ENCODE peak calls at places on chromosome 12, in four cellular contexts. R is HepG2, O is K562, P is GM12878. J is an unnamed sample.

GRCh38 chr12:109863961-109864712 is 16.2 kb downstream of the GLTP start:
- DNase-seq in R (peak), O (no peak), P (no peak), J (no peak)

GRCh38 chr12:118428643-118429042 is 52.3 kb downstream of the SUDS3 start:
- DNase-seq in R (no peak), O (no peak), P (no peak), J (no peak)

GRCh38 chr12:103739546-103739945 is 101.5 kb downstream of the NT5DC3 start:
- DNase-seq in R (no peak), O (no peak), P (no peak), J (no peak)

GRCh38 chr12:28130625-28131598 is 59.3 kb upstream of the CCDC91 start:
- DNase-seq in R (peak), O (peak), P (no peak), J (no peak)

GRCh38 chr12:54593135-54593534 is 4.7 kb upstream of the PPP1R1A start:
- DNase-seq in R (no peak), O (no peak), P (no peak), J (no peak)

GRCh38 chr12:120892265-120892664 is 11.9 kb downstream of the SPPL3 start:
- DNase-seq in R (no peak), O (no peak), P (no peak), J (no peak)

GRCh38 chr12:25458047-25458552 is 95.0 kb downstream of the LMNTD1 start:
- DNase-seq in R (peak), O (no peak), P (no peak), J (no peak)

GRCh38 chr12:16586350-16587109 is 19.4 kb downstream of the LMO3 start:
- DNase-seq in R (no peak), O (no peak), P (no peak), J (no peak)

GRCh38 chr12:104664368-104664767 is 207.6 kb downstream of the CHST11 start:
- DNase-seq in R (no peak), O (no peak), P (no peak), J (no peak)

GRCh38 chr12:48175613-48176416 is 7.6 kb upstream of the CCDC184 start:
- DNase-seq in R (no peak), O (no peak), P (no peak), J (no peak)

GRCh38 chr12:19530631-19531020 is 91.3 kb downstream of the AEBP2 start:
- DNase-seq in R (no peak), O (no peak), P (no peak), J (no peak)

GRCh38 chr12:96054262-96054645 is 18.9 kb upstream of the LTA4H start:
- DNase-seq in R (no peak), O (no peak), P (no peak), J (no peak)

GRCh38 chr12:64147860-64148259 is 74.2 kb downstream of the KICS2 start:
- DNase-seq in R (no peak), O (no peak), P (no peak), J (no peak)

GRCh38 chr12:116116650-116117424 is 160.7 kb downstream of the MED13L start:
- DNase-seq in R (no peak), O (no peak), P (no peak), J (no peak)

GRCh38 chr12:92074889-92075288 is 70.8 kb downstream of the BTG1 start:
- DNase-seq in R (no peak), O (no peak), P (no peak), J (no peak)

GRCh38 chr12:76346798-76347420 is 1.3 kb downstream of the BBS10 start:
- DNase-seq in R (peak), O (peak), P (peak), J (no peak)

GRCh38 chr12:57088442-57089258 is at the start of gene NAB2:
- DNase-seq in R (peak), O (peak), P (peak), J (no peak)

GRCh38 chr12:89245090-89245489 is 107.2 kb downstream of the DUSP6 start:
- DNase-seq in R (no peak), O (no peak), P (no peak), J (no peak)

GRCh38 chr12:27548301-27549199 is 24.5 kb downstream of the PPFIBP1 start:
- DNase-seq in R (peak), O (no peak), P (no peak), J (no peak)

GRCh38 chr12:15978431-15978950 is 67.4 kb downstream of the DERA start:
- DNase-seq in R (no peak), O (no peak), P (no peak), J (no peak)

GRCh38 chr12:49777800-49778748 is 36.7 kb downstream of the TMBIM6 start:
- DNase-seq in R (peak), O (peak), P (no peak), J (peak)

GRCh38 chr12:124588689-124589318 is 21.4 kb upstream of the NCOR2 start:
- DNase-seq in R (no peak), O (no peak), P (no peak), J (no peak)

GRCh38 chr12:124583854-124584253 is 16.4 kb upstream of the NCOR2 start:
- DNase-seq in R (peak), O (peak), P (no peak), J (no peak)

GRCh38 chr12:124590447-124590846 is 23.0 kb upstream of the NCOR2 start:
- DNase-seq in R (no peak), O (no peak), P (no peak), J (no peak)

GRCh38 chr12:124588018-124588634 is 20.7 kb upstream of the NCOR2 start:
- DNase-seq in R (no peak), O (no peak), P (no peak), J (no peak)

GRCh38 chr12:124586756-124587155 is 19.3 kb upstream of the NCOR2 start:
- DNase-seq in R (no peak), O (no peak), P (no peak), J (no peak)
- TF ChIP-seq BRCA1 in R (no peak), O (no peak), P (no peak), J (no peak)

GRCh38 chr12:2049604-2050540 is 2.9 kb upstream of the CACNA1C start:
- DNase-seq in R (peak), O (no peak), P (no peak), J (no peak)

GRCh38 chr12:2054091-2055018 is 1.6 kb downstream of the CACNA1C start:
- DNase-seq in R (no peak), O (no peak), P (no peak), J (no peak)

GRCh38 chr12:2051700-2052625 is 824 bp upstream of the CACNA1C start:
- DNase-seq in R (no peak), O (no peak), P (no peak), J (no peak)

GRCh38 chr12:2053675-2054070 is 886 bp downstream of the CACNA1C start:
- DNase-seq in R (no peak), O (no peak), P (no peak), J (no peak)

DNA sequence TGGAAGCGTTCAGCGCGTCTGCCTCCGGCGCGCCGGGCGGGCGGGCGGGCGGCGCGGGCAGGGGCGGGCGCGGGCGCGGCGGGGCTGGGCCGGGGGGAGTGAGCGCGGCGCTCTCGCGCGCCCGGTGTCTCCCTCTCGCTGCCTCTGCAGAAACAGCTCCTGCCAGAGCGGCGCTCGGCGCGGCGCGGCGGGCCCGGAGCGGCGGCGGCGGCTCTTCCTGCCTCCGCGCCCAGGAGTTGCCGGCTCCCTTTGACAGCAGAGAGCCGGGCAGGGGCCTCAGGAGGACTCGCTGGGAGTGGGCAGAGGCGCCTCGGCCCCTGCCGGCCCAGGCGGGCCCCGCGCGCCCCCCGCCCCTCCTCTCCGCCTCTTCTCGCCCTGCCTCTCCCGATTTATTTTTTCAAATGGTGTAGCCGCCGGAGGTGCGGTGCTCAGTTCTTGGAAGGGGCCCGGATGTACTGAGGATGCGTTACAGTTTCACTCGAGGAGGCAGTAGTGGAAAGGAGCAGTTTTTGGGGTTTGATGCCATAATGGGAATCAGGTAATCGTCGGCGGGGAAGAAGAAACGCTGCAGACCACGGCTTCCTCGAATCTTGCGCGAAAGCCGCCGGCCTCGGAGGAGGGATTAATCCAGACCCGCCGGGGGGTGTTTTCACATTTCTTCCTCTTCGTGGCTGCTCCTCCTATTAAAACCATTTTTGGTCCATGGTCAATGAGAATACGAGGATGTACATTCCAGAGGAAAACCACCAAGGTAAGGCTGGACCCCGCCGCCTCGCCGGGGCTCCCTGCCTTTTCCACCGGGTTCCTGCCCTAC is at the start of gene CACNA1C:
- DNase-seq in R (no peak), O (no peak), P (no peak), J (no peak)
- TF ChIP-seq BRCA1 in R (no peak), O (no peak), P (no peak), J (no peak)

DNA sequence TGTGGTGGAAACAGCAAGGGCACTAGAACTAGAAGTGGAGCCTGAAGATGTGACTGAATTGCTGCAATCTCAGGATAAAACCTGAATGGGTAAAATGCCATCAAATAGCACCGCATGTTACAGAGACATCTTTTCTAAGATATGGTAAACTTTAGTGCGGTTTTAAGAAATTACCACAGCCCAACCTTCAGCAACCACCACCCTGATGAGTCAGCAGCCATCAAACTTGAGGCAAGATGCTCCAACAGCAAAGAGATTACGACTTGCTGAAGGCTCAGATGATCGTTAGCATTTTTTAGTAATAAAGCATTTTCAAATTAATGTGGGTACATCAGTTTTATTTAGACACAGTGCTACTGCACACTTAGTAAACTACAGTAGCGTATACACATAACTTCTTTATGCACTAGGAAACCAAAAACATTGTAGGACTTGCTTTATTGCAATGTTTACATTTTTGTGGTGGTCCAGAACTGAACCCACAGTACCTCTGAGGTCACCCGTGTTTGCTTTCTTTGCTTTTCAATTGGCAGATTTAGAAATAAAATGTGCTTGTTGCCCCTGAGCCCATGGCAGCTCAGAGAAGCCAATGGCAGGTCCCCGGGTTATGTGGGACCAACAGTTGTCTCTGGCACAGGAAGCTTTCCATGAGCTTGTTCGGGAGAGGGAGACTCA is 15.9 kb downstream of the GOLGA3 start:
- DNase-seq in R (no peak), O (no peak), P (no peak), J (no peak)
- TF ChIP-seq BRCA1 in R (no peak), O (no peak), P (no peak), J (no peak)

GRCh38 chr12:42904683-42905418 is 315.3 kb upstream of the PRICKLE1 start:
- DNase-seq in R (no peak), O (no peak), P (no peak), J (no peak)
- TF ChIP-seq BRCA1 in R (no peak), O (no peak), P (no peak), J (no peak)

GRCh38 chr12:108675792-108676191 is 42.1 kb upstream of the SELPLG start:
- DNase-seq in R (no peak), O (no peak), P (no peak), J (no peak)
- TF ChIP-seq BRCA1 in R (no peak), O (no peak), P (no peak), J (no peak)

GRCh38 chr12:107580750-107581529 is 104.7 kb upstream of the PWP1 start:
- DNase-seq in R (no peak), O (peak), P (no peak), J (peak)
- TF ChIP-seq BRCA1 in R (no peak), O (no peak), P (no peak), J (no peak)

GRCh38 chr12:10740182-10740581 is 17.1 kb upstream of the YBX3 start:
- DNase-seq in R (peak), O (no peak), P (no peak), J (no peak)
- TF ChIP-seq BRCA1 in R (no peak), O (no peak), P (no peak), J (no peak)

DNA sequence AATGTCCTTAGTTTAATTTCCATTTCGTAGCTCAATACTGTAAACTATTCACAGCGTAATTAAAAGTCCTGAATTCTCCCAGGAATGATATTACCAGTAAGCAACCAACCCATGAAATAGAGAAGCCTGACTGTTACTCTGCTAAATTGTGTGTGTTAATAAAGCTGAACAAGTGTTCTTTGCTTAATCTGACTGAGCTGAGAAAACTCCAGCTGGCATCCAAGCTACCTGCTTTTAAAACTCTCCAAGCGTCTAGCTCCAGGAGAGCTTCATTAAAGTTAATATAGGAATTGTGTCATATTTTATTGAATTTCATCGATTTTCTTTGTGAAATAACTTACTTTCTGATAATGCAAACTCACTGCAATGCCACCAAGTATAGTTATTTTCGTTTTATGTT is 524.4 kb downstream of the SLC16A7 start:
- DNase-seq in R (no peak), O (no peak), P (no peak), J (no peak)
- TF ChIP-seq BRCA1 in R (no peak), O (no peak), P (no peak), J (no peak)

GRCh38 chr12:119446459-119446858 is 111.9 kb downstream of the CCDC60 start:
- DNase-seq in R (no peak), O (no peak), P (no peak), J (no peak)

GRCh38 chr12:119444462-119445044 is 110.0 kb downstream of the CCDC60 start:
- DNase-seq in R (peak), O (peak), P (peak), J (peak)

GRCh38 chr12:119447618-119448017 is 113.1 kb downstream of the CCDC60 start:
- DNase-seq in R (no peak), O (no peak), P (peak), J (no peak)

DNA sequence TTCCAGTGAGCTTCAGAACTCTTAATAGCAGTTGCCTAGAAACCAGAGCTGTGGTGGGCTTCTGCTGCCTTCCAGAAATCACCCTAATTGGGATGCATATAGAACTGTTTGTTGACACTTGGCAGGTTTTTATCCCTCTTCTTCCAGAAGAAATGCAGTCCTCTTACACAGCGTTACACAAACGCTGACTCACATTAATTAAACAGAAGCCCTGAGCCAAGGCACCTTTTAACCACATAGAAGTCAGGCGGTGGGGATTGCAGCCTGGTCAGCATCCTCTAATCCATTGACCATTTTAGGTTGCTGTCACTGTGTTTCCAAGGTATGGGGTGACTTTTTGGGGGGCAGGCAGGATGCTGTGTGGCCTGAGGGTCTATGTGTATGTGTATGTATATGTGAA is 114.2 kb downstream of the CCDC60 start:
- DNase-seq in R (no peak), O (no peak), P (no peak), J (no peak)
- TF ChIP-seq BRCA1 in R (no peak), O (no peak), P (no peak), J (no peak)

GRCh38 chr12:1531654-1532366 is 62.6 kb downstream of the FBXL14 start:
- DNase-seq in R (no peak), O (no peak), P (peak), J (no peak)
- TF ChIP-seq BRCA1 in R (no peak), O (no peak), P (no peak), J (no peak)

J was measured in H1.